ENCODE peak calls at places on chromosomes 12 and 14, in seven cellular contexts. One of them, this sample, is unnamed.

GRCh38 chr12:115322275-115322674 is 638.3 kb upstream of the TBX3 start:
- DNase-seq in neural crest cell: no peak
- DNase-seq in esophagus squamous epithelium: no peak
- DNase-seq in colonic mucosa: no peak
- DNase-seq in NCI-H1092 treated with DMSO at 0.1 percent for 48 hours: no peak
- DNase-seq in glutamatergic neuron: no peak
- DNase-seq in GM13977: peak
- DNase-seq in this sample: no peak

GRCh38 chr14:54933006-54933405 is 30.4 kb upstream of the GCH1 start:
- DNase-seq in neural crest cell: no peak
- DNase-seq in colonic mucosa: no peak
- DNase-seq in esophagus squamous epithelium: no peak
- DNase-seq in GM13977: no peak
- DNase-seq in NCI-H1092 treated with DMSO at 0.1 percent for 48 hours: no peak
- DNase-seq in glutamatergic neuron: no peak
- DNase-seq in this sample: no peak

GRCh38 chr12:111363578-111363977 is 5.3 kb downstream of the PHETA1 start:
- DNase-seq in esophagus squamous epithelium: no peak
- DNase-seq in GM13977: no peak
- DNase-seq in NCI-H1092 treated with DMSO at 0.1 percent for 48 hours: no peak
- DNase-seq in colonic mucosa: no peak
- DNase-seq in glutamatergic neuron: no peak
- DNase-seq in neural crest cell: no peak
- DNase-seq in this sample: no peak

GRCh38 chr14:100899841-100900771 is 3.4 kb downstream of the RTL1 start:
- DNase-seq in glutamatergic neuron: no peak
- DNase-seq in esophagus squamous epithelium: no peak
- DNase-seq in neural crest cell: no peak
- DNase-seq in NCI-H1092 treated with DMSO at 0.1 percent for 48 hours: peak
- DNase-seq in GM13977: peak
- DNase-seq in colonic mucosa: peak
- DNase-seq in this sample: peak

GRCh38 chr12:130444081-130444480 is 106.4 kb downstream of the PIWIL1 start:
- DNase-seq in neural crest cell: no peak
- DNase-seq in esophagus squamous epithelium: no peak
- DNase-seq in glutamatergic neuron: no peak
- DNase-seq in GM13977: no peak
- DNase-seq in colonic mucosa: no peak
- DNase-seq in NCI-H1092 treated with DMSO at 0.1 percent for 48 hours: no peak
- DNase-seq in this sample: no peak

GRCh38 chr14:61930101-61930857 is 168.1 kb downstream of the SNAPC1 start:
- DNase-seq in esophagus squamous epithelium: no peak
- DNase-seq in NCI-H1092 treated with DMSO at 0.1 percent for 48 hours: no peak
- DNase-seq in colonic mucosa: no peak
- DNase-seq in neural crest cell: no peak
- DNase-seq in glutamatergic neuron: no peak
- DNase-seq in GM13977: no peak
- DNase-seq in this sample: no peak

GRCh38 chr12:6866920-6867406 is 368 bp upstream of the TPI1 start:
- DNase-seq in NCI-H1092 treated with DMSO at 0.1 percent for 48 hours: peak
- DNase-seq in neural crest cell: no peak
- DNase-seq in GM13977: peak
- DNase-seq in esophagus squamous epithelium: peak
- DNase-seq in glutamatergic neuron: no peak
- DNase-seq in colonic mucosa: no peak
- DNase-seq in this sample: no peak

GRCh38 chr14:60506462-60506984 is 2.4 kb upstream of the SIX6 start:
- DNase-seq in NCI-H1092 treated with DMSO at 0.1 percent for 48 hours: no peak
- DNase-seq in GM13977: no peak
- DNase-seq in neural crest cell: no peak
- DNase-seq in colonic mucosa: no peak
- DNase-seq in esophagus squamous epithelium: no peak
- DNase-seq in glutamatergic neuron: no peak
- DNase-seq in this sample: no peak

GRCh38 chr12:49121047-49121696 is 10.0 kb downstream of the TUBA1B start:
- DNase-seq in GM13977: no peak
- DNase-seq in neural crest cell: peak
- DNase-seq in esophagus squamous epithelium: no peak
- DNase-seq in glutamatergic neuron: peak
- DNase-seq in NCI-H1092 treated with DMSO at 0.1 percent for 48 hours: peak
- DNase-seq in colonic mucosa: peak
- DNase-seq in this sample: peak

GRCh38 chr12:2273288-2273687 is 220.5 kb downstream of the CACNA1C start:
- DNase-seq in glutamatergic neuron: no peak
- DNase-seq in GM13977: no peak
- DNase-seq in neural crest cell: no peak
- DNase-seq in NCI-H1092 treated with DMSO at 0.1 percent for 48 hours: no peak
- DNase-seq in colonic mucosa: no peak
- DNase-seq in esophagus squamous epithelium: no peak
- DNase-seq in this sample: no peak

GRCh38 chr12:41211466-41211865 is 23.3 kb downstream of the PDZRN4 start:
- DNase-seq in neural crest cell: no peak
- DNase-seq in GM13977: no peak
- DNase-seq in NCI-H1092 treated with DMSO at 0.1 percent for 48 hours: no peak
- DNase-seq in colonic mucosa: no peak
- DNase-seq in esophagus squamous epithelium: no peak
- DNase-seq in glutamatergic neuron: no peak
- DNase-seq in this sample: no peak

GRCh38 chr12:100826323-100826722 is 31.7 kb downstream of the ANO4 start:
- DNase-seq in glutamatergic neuron: no peak
- DNase-seq in GM13977: no peak
- DNase-seq in neural crest cell: peak
- DNase-seq in NCI-H1092 treated with DMSO at 0.1 percent for 48 hours: no peak
- DNase-seq in colonic mucosa: peak
- DNase-seq in esophagus squamous epithelium: no peak
- DNase-seq in this sample: no peak

GRCh38 chr12:22361785-22362184 is 27.3 kb upstream of the ST8SIA1 start:
- DNase-seq in NCI-H1092 treated with DMSO at 0.1 percent for 48 hours: no peak
- DNase-seq in esophagus squamous epithelium: no peak
- DNase-seq in GM13977: no peak
- DNase-seq in glutamatergic neuron: no peak
- DNase-seq in neural crest cell: no peak
- DNase-seq in colonic mucosa: no peak
- DNase-seq in this sample: no peak

GRCh38 chr12:31582155-31582554 is 8.8 kb downstream of the DENND5B start:
- DNase-seq in GM13977: no peak
- DNase-seq in neural crest cell: no peak
- DNase-seq in NCI-H1092 treated with DMSO at 0.1 percent for 48 hours: no peak
- DNase-seq in glutamatergic neuron: no peak
- DNase-seq in colonic mucosa: no peak
- DNase-seq in esophagus squamous epithelium: no peak
- DNase-seq in this sample: no peak

GRCh38 chr12:49567302-49567610 is 686 bp downstream of the MCRS1 start:
- DNase-seq in esophagus squamous epithelium: no peak
- DNase-seq in NCI-H1092 treated with DMSO at 0.1 percent for 48 hours: no peak
- DNase-seq in neural crest cell: no peak
- DNase-seq in colonic mucosa: no peak
- DNase-seq in GM13977: no peak
- DNase-seq in glutamatergic neuron: no peak
- DNase-seq in this sample: no peak

GRCh38 chr12:120404271-120404670 is 33.6 kb upstream of the COX6A1 start:
- DNase-seq in colonic mucosa: no peak
- DNase-seq in neural crest cell: no peak
- DNase-seq in NCI-H1092 treated with DMSO at 0.1 percent for 48 hours: no peak
- DNase-seq in esophagus squamous epithelium: no peak
- DNase-seq in GM13977: no peak
- DNase-seq in glutamatergic neuron: peak
- DNase-seq in this sample: no peak

GRCh38 chr14:56660677-56661389 is 81.2 kb downstream of the TMEM260 start:
- DNase-seq in GM13977: no peak
- DNase-seq in colonic mucosa: no peak
- DNase-seq in NCI-H1092 treated with DMSO at 0.1 percent for 48 hours: peak
- DNase-seq in neural crest cell: no peak
- DNase-seq in esophagus squamous epithelium: no peak
- DNase-seq in glutamatergic neuron: no peak
- DNase-seq in this sample: peak

GRCh38 chr14:60681271-60681670 is 32.0 kb upstream of the SIX1 start:
- DNase-seq in NCI-H1092 treated with DMSO at 0.1 percent for 48 hours: no peak
- DNase-seq in esophagus squamous epithelium: no peak
- DNase-seq in GM13977: no peak
- DNase-seq in neural crest cell: no peak
- DNase-seq in glutamatergic neuron: no peak
- DNase-seq in colonic mucosa: no peak
- DNase-seq in this sample: no peak

GRCh38 chr14:74913986-74914573 is 9.0 kb downstream of the RPS6KL1 start:
- DNase-seq in glutamatergic neuron: peak
- DNase-seq in GM13977: peak
- DNase-seq in colonic mucosa: peak
- DNase-seq in NCI-H1092 treated with DMSO at 0.1 percent for 48 hours: no peak
- DNase-seq in neural crest cell: peak
- DNase-seq in esophagus squamous epithelium: no peak
- DNase-seq in this sample: no peak

GRCh38 chr14:75522224-75522764 is at the start of gene BATF:
- DNase-seq in glutamatergic neuron: no peak
- DNase-seq in neural crest cell: no peak
- DNase-seq in colonic mucosa: peak
- DNase-seq in NCI-H1092 treated with DMSO at 0.1 percent for 48 hours: no peak
- DNase-seq in GM13977: peak
- DNase-seq in esophagus squamous epithelium: no peak
- DNase-seq in this sample: no peak

GRCh38 chr12:24034160-24034559 is 84.7 kb upstream of the SOX5 start:
- DNase-seq in esophagus squamous epithelium: no peak
- DNase-seq in colonic mucosa: no peak
- DNase-seq in NCI-H1092 treated with DMSO at 0.1 percent for 48 hours: no peak
- DNase-seq in GM13977: no peak
- DNase-seq in glutamatergic neuron: no peak
- DNase-seq in neural crest cell: no peak
- DNase-seq in this sample: no peak

GRCh38 chr12:94262228-94263010 is 114.0 kb downstream of the PLXNC1 start:
- DNase-seq in neural crest cell: no peak
- DNase-seq in NCI-H1092 treated with DMSO at 0.1 percent for 48 hours: no peak
- DNase-seq in glutamatergic neuron: no peak
- DNase-seq in colonic mucosa: peak
- DNase-seq in GM13977: peak
- DNase-seq in esophagus squamous epithelium: peak
- DNase-seq in this sample: peak

GRCh38 chr12:18982226-18982949 is 147.1 kb upstream of the PLEKHA5 start:
- DNase-seq in esophagus squamous epithelium: no peak
- DNase-seq in glutamatergic neuron: no peak
- DNase-seq in GM13977: no peak
- DNase-seq in NCI-H1092 treated with DMSO at 0.1 percent for 48 hours: no peak
- DNase-seq in colonic mucosa: no peak
- DNase-seq in neural crest cell: no peak
- DNase-seq in this sample: no peak

GRCh38 chr12:68113644-68114043 is 45.9 kb downstream of the IFNG start:
- DNase-seq in esophagus squamous epithelium: no peak
- DNase-seq in GM13977: no peak
- DNase-seq in NCI-H1092 treated with DMSO at 0.1 percent for 48 hours: no peak
- DNase-seq in colonic mucosa: peak
- DNase-seq in neural crest cell: no peak
- DNase-seq in glutamatergic neuron: peak
- DNase-seq in this sample: peak

GRCh38 chr12:76706099-76706498 is 57.8 kb upstream of the ZDHHC17 start:
- DNase-seq in glutamatergic neuron: no peak
- DNase-seq in GM13977: no peak
- DNase-seq in neural crest cell: no peak
- DNase-seq in colonic mucosa: no peak
- DNase-seq in NCI-H1092 treated with DMSO at 0.1 percent for 48 hours: no peak
- DNase-seq in esophagus squamous epithelium: no peak
- DNase-seq in this sample: no peak

GRCh38 chr14:68662395-68662794 is 130.5 kb downstream of the ZFP36L1 start:
- DNase-seq in GM13977: no peak
- DNase-seq in esophagus squamous epithelium: no peak
- DNase-seq in neural crest cell: no peak
- DNase-seq in colonic mucosa: no peak
- DNase-seq in glutamatergic neuron: no peak
- DNase-seq in NCI-H1092 treated with DMSO at 0.1 percent for 48 hours: no peak
- DNase-seq in this sample: no peak

GRCh38 chr14:53411110-53411509 is 258.0 kb upstream of the DDHD1 start:
- DNase-seq in GM13977: no peak
- DNase-seq in esophagus squamous epithelium: no peak
- DNase-seq in neural crest cell: no peak
- DNase-seq in NCI-H1092 treated with DMSO at 0.1 percent for 48 hours: no peak
- DNase-seq in glutamatergic neuron: no peak
- DNase-seq in colonic mucosa: no peak
- DNase-seq in this sample: no peak

GRCh38 chr14:99996951-99997571 is 68.2 kb upstream of the EVL start:
- DNase-seq in colonic mucosa: no peak
- DNase-seq in neural crest cell: no peak
- DNase-seq in NCI-H1092 treated with DMSO at 0.1 percent for 48 hours: no peak
- DNase-seq in esophagus squamous epithelium: no peak
- DNase-seq in glutamatergic neuron: no peak
- DNase-seq in GM13977: no peak
- DNase-seq in this sample: no peak

GRCh38 chr14:78254911-78255431 is 84.8 kb downstream of the NRXN3 start:
- DNase-seq in NCI-H1092 treated with DMSO at 0.1 percent for 48 hours: peak
- DNase-seq in neural crest cell: no peak
- DNase-seq in colonic mucosa: no peak
- DNase-seq in GM13977: no peak
- DNase-seq in glutamatergic neuron: no peak
- DNase-seq in esophagus squamous epithelium: no peak
- DNase-seq in this sample: peak

GRCh38 chr12:19915392-19916192 is 452.7 kb upstream of the PDE3A start:
- DNase-seq in NCI-H1092 treated with DMSO at 0.1 percent for 48 hours: peak
- DNase-seq in esophagus squamous epithelium: no peak
- DNase-seq in GM13977: no peak
- DNase-seq in glutamatergic neuron: no peak
- DNase-seq in neural crest cell: no peak
- DNase-seq in colonic mucosa: no peak
- DNase-seq in this sample: peak

GRCh38 chr12:66144796-66145754 is 14.5 kb upstream of the LLPH start:
- DNase-seq in neural crest cell: no peak
- DNase-seq in colonic mucosa: peak
- DNase-seq in glutamatergic neuron: no peak
- DNase-seq in GM13977: no peak
- DNase-seq in esophagus squamous epithelium: no peak
- DNase-seq in NCI-H1092 treated with DMSO at 0.1 percent for 48 hours: peak
- DNase-seq in this sample: peak

GRCh38 chr14:58829594-58829993 is 191.8 kb downstream of the DACT1 start:
- DNase-seq in esophagus squamous epithelium: no peak
- DNase-seq in NCI-H1092 treated with DMSO at 0.1 percent for 48 hours: no peak
- DNase-seq in glutamatergic neuron: no peak
- DNase-seq in colonic mucosa: no peak
- DNase-seq in neural crest cell: no peak
- DNase-seq in GM13977: no peak
- DNase-seq in this sample: peak

GRCh38 chr12:38956337-38956736 is 50.9 kb upstream of the CPNE8 start:
- DNase-seq in esophagus squamous epithelium: no peak
- DNase-seq in glutamatergic neuron: no peak
- DNase-seq in GM13977: no peak
- DNase-seq in colonic mucosa: no peak
- DNase-seq in NCI-H1092 treated with DMSO at 0.1 percent for 48 hours: no peak
- DNase-seq in neural crest cell: no peak
- DNase-seq in this sample: no peak

GRCh38 chr14:28163261-28163660 is 603.3 kb upstream of the FOXG1 start:
- DNase-seq in glutamatergic neuron: no peak
- DNase-seq in GM13977: no peak
- DNase-seq in NCI-H1092 treated with DMSO at 0.1 percent for 48 hours: no peak
- DNase-seq in colonic mucosa: no peak
- DNase-seq in neural crest cell: no peak
- DNase-seq in esophagus squamous epithelium: no peak
- DNase-seq in this sample: no peak

This sample was measured in DMS153.